ENCODE peak calls at places on chromosomes 4 and X, in nine cellular contexts. S is progenitor cell of endocrine pancreas; H is tibial artery; I is CD4-positive, alpha-beta T cell; T is cardiac fibroblast; Z is esophagus muscularis mucosa; L is Calu3; J is H9; K is A549. V is an unnamed sample.

GRCh38 chr4:22430626-22431025 is 85.2 kb downstream of the ADGRA3 start:
- DNase-seq in I (no peak), S (no peak), T (no peak), J (no peak), K (no peak), Z (no peak), L (no peak), H (no peak), V (no peak)

GRCh38 chrX:119698835-119699234 is 5.9 kb upstream of the SEPTIN6 start:
- DNase-seq in I (no peak), T (peak; percentile 72), J (peak; percentile 36), Z (no peak), K (peak; percentile 70), H (no peak), L (peak; percentile 41), S (no peak), V (no peak)

GRCh38 chrX:12080265-12080664 is 58.0 kb upstream of the FRMPD4 start:
- DNase-seq in K (peak; percentile 6), H (no peak), S (no peak), Z (no peak), J (peak; percentile 26), T (peak; percentile 68), I (no peak), L (peak; percentile 27), V (no peak)

GRCh38 chrX:96407043-96407442 is 277.6 kb upstream of the DIAPH2 start:
- DNase-seq in T (peak; percentile 46), I (no peak), J (no peak), S (no peak), H (peak; percentile 37), Z (no peak), L (peak; percentile 30), K (peak; percentile 4), V (no peak)

GRCh38 chr4:64479338-64479737 is 70.1 kb upstream of the TECRL start:
- DNase-seq in S (no peak), I (no peak), L (no peak), K (no peak), Z (no peak), T (no peak), H (no peak), J (no peak), V (no peak)

GRCh38 chrX:57583477-57583876 is 8.3 kb upstream of the ZXDB start:
- DNase-seq in H (no peak), K (no peak), I (no peak), S (no peak), T (no peak), Z (no peak), J (no peak), L (no peak), V (no peak)

GRCh38 chr4:7083597-7084563 is 16.0 kb upstream of the GRPEL1 start:
- DNase-seq in K (no peak), Z (no peak), S (no peak), H (no peak), I (no peak), L (no peak), T (no peak), J (no peak), V (no peak)

GRCh38 chrX:136211766-136212556 is 39.2 kb downstream of the MAP7D3 start:
- DNase-seq in J (no peak), Z (no peak), K (no peak), L (no peak), S (no peak), H (no peak), I (no peak), T (no peak), V (no peak)

GRCh38 chr4:34619531-34620109 is 1624.7 kb downstream of the ARAP2 start:
- DNase-seq in I (no peak), T (peak; percentile 4), S (no peak), J (no peak), L (no peak), Z (no peak), H (no peak), K (no peak), V (no peak)

GRCh38 chr4:40939826-40940225 is 190.1 kb downstream of the NSUN7 start:
- DNase-seq in K (no peak), T (peak; percentile 26), Z (no peak), I (no peak), H (no peak), L (no peak), J (no peak), S (no peak), V (no peak)

GRCh38 chr4:23979534-23979933 is 89.7 kb upstream of the PPARGC1A start:
- DNase-seq in S (no peak), K (no peak), H (no peak), J (peak; percentile 42), T (no peak), I (no peak), L (no peak), Z (no peak), V (no peak)

GRCh38 chrX:14673236-14673635 is 143.9 kb downstream of the GLRA2 start:
- DNase-seq in H (no peak), J (no peak), L (no peak), I (no peak), T (no peak), K (no peak), Z (no peak), S (no peak), V (no peak)

GRCh38 chrX:70052895-70053615 is 3.3 kb upstream of the AWAT2 start:
- DNase-seq in L (no peak), I (no peak), K (no peak), S (no peak), T (no peak), J (no peak), H (no peak), Z (no peak), V (no peak)

GRCh38 chr4:108758498-108758897 is 4.4 kb downstream of the ETNPPL start:
- DNase-seq in Z (no peak), T (no peak), I (no peak), S (no peak), H (no peak), L (no peak), J (no peak), K (no peak), V (no peak)

DNA sequence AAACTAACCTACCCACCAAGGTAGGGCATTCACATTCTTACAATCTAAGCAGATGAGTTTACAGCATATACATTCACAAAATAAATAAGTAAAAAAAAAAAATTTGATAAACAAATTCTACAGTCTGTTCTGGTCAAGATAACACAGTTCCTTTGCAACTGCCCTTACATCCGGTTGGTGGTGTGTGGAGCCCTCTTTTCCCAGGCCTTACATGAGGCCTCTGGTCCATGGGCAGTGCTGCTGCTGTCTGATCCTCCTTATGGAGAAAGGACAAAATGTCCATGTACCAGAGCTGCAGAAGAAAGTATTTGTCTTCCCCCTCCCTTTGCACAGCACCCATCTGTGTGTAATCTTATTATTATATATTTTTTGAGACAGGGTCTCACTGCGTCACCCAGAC is 2.2 kb upstream of the SEPTIN11 start:
- DNase-seq in H (peak; percentile 32), Z (no peak), I (no peak), T (peak; percentile 64), L (no peak), S (no peak), J (no peak), K (no peak), V (no peak)
- TF ChIP-seq CTCF in H (no peak), Z (no peak), I (no peak), T (no peak), L (no peak), S (no peak), J (no peak), K (no peak), V (no peak)

DNA sequence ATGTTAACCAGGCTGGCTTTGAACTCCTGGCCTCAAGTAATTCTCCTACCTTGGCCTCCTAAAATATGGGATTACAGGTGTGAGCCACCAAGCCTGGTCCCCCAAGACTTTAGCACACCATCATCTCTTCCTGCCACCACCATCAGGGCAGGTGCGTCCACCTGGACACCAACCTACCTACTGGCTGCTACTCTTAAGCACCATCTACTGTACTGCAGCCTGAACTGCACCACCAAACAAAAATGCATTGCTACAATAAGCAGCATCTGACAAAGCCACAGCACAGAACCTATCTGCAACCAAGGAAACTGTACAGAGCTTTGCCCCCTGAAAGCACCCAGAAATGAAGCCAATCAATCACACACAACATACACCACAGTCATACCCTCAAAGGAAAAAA is 139.7 kb downstream of the EFHC2 start:
- DNase-seq in K (no peak), J (no peak), T (no peak), L (peak; percentile 24), Z (no peak), S (no peak), H (no peak), I (no peak), V (no peak)
- TF ChIP-seq CTCF in K (no peak), J (peak; percentile 54), T (no peak), L (no peak), Z (no peak), S (no peak), H (no peak), I (no peak), V (no peak)

GRCh38 chr4:112766422-112766821 is 129.5 kb downstream of the LARP7 start:
- DNase-seq in L (peak; percentile 14), T (peak; percentile 48), I (no peak), S (no peak), K (no peak), H (peak; percentile 26), Z (no peak), J (no peak), V (no peak)
- TF ChIP-seq CTCF in L (no peak), T (peak; percentile 56), I (no peak), S (peak; percentile 51), K (peak; percentile 18), H (no peak), Z (peak; percentile 31), J (peak; percentile 69), V (no peak)

GRCh38 chrX:30615229-30615628 is 37.7 kb upstream of the TASL start:
- DNase-seq in T (peak; percentile 28), L (no peak), K (no peak), H (no peak), S (no peak), I (no peak), J (no peak), Z (no peak), V (no peak)

GRCh38 chrX:30620980-30621716 is 32.1 kb upstream of the GK start:
- DNase-seq in Z (no peak), H (peak; percentile 51), L (peak; percentile 2), S (no peak), J (no peak), T (peak; percentile 83), K (peak; percentile 30), I (no peak), V (no peak)

GRCh38 chrX:30620125-30620524 is 33.1 kb upstream of the GK start:
- DNase-seq in Z (no peak), J (no peak), T (no peak), H (peak; percentile 26), I (no peak), S (no peak), L (no peak), K (no peak), V (no peak)

GRCh38 chrX:30622361-30622760 is 30.9 kb upstream of the GK start:
- DNase-seq in L (no peak), Z (no peak), I (no peak), H (no peak), S (no peak), J (no peak), K (no peak), T (no peak), V (no peak)

DNA sequence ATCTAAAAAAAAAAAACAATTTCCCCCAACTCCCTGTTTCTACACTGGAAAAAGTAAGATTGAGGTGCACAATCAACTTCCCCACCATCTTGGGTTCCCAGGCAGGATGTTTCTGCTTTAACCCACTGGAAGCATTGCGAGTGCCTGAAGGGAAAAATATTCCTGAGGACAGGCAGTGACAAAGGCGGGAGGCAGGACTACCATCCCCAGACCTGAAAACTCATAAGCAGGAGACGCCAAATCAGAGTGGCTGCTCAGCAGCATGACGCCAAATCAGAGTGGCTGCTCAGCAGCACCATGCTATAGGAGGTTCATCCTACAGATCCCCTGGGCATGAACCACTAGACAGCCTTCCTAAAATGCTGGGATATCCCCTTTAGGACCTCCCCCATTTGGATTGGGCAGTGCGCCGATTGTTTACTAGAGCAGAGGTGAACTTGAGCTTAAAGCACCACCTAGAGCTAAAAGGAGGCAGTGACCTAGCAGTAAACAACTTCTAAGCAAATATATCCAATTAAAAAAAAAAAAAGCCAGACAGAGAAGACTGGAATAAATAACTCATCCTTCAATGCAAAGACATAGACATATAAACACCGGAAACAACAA is 35.0 kb upstream of the GK start:
- DNase-seq in J (peak; percentile 51), I (no peak), S (no peak), K (no peak), L (peak; percentile 1), H (no peak), Z (no peak), T (no peak), V (no peak)
- TF ChIP-seq CTCF in J (peak; percentile 62), I (no peak), S (peak; percentile 8), K (no peak), L (no peak), H (no peak), Z (no peak), T (no peak), V (no peak)